ENCODE peak calls at places on chromosomes 12 and 14, in five cellular contexts. One of them, this sample, is unnamed.

GRCh38 chr12:21558100-21558679 is 32.1 kb downstream of the SPX start:
- DNase-seq in psoas muscle: no peak
- DNase-seq in astrocyte of the cerebellum: no peak
- DNase-seq in tibial nerve: no peak
- DNase-seq in WERI-Rb-1: no peak
- DNase-seq in this sample: no peak

GRCh38 chr14:33949051-33950037 is 1.5 kb downstream of the EGLN3 start:
- DNase-seq in psoas muscle: no peak
- DNase-seq in astrocyte of the cerebellum: no peak
- DNase-seq in tibial nerve: no peak
- DNase-seq in WERI-Rb-1: no peak
- DNase-seq in this sample: no peak

GRCh38 chr12:128245890-128246289 is 21.1 kb upstream of the TMEM132C start:
- DNase-seq in psoas muscle: no peak
- DNase-seq in astrocyte of the cerebellum: no peak
- DNase-seq in tibial nerve: no peak
- DNase-seq in WERI-Rb-1: peak
- DNase-seq in this sample: no peak

GRCh38 chr12:1380171-1380974 is 214.0 kb downstream of the FBXL14 start:
- DNase-seq in psoas muscle: no peak
- DNase-seq in astrocyte of the cerebellum: no peak
- DNase-seq in tibial nerve: no peak
- DNase-seq in WERI-Rb-1: no peak
- DNase-seq in this sample: no peak

GRCh38 chr14:90159688-90160087 is 96.7 kb upstream of the PSMC1 start:
- DNase-seq in psoas muscle: no peak
- DNase-seq in astrocyte of the cerebellum: no peak
- DNase-seq in tibial nerve: no peak
- DNase-seq in WERI-Rb-1: no peak
- DNase-seq in this sample: no peak

GRCh38 chr12:25283006-25283405 is 32.3 kb upstream of the KRAS start:
- DNase-seq in psoas muscle: no peak
- DNase-seq in astrocyte of the cerebellum: no peak
- DNase-seq in tibial nerve: no peak
- DNase-seq in WERI-Rb-1: no peak
- DNase-seq in this sample: no peak

GRCh38 chr14:59154383-59154782 is 34.1 kb upstream of the DAAM1 start:
- DNase-seq in psoas muscle: no peak
- DNase-seq in astrocyte of the cerebellum: no peak
- DNase-seq in tibial nerve: no peak
- DNase-seq in WERI-Rb-1: no peak
- DNase-seq in this sample: no peak

GRCh38 chr12:54601841-54602240 is 13.4 kb upstream of the PPP1R1A start:
- DNase-seq in psoas muscle: no peak
- DNase-seq in astrocyte of the cerebellum: no peak
- DNase-seq in tibial nerve: no peak
- DNase-seq in WERI-Rb-1: no peak
- DNase-seq in this sample: no peak

GRCh38 chr12:2862876-2863275 is 6.0 kb upstream of the TEX52 start:
- DNase-seq in psoas muscle: no peak
- DNase-seq in astrocyte of the cerebellum: no peak
- DNase-seq in tibial nerve: no peak
- DNase-seq in WERI-Rb-1: no peak
- DNase-seq in this sample: no peak

GRCh38 chr14:35877276-35877675 is 51.1 kb downstream of the BRMS1L start:
- DNase-seq in psoas muscle: no peak
- DNase-seq in astrocyte of the cerebellum: no peak
- DNase-seq in tibial nerve: no peak
- DNase-seq in WERI-Rb-1: no peak
- DNase-seq in this sample: no peak

GRCh38 chr12:12508612-12509011 is 54.1 kb downstream of the DUSP16 start:
- DNase-seq in psoas muscle: no peak
- DNase-seq in astrocyte of the cerebellum: no peak
- DNase-seq in tibial nerve: no peak
- DNase-seq in WERI-Rb-1: no peak
- DNase-seq in this sample: no peak

GRCh38 chr14:30355431-30355913 is 203.5 kb upstream of the G2E3 start:
- DNase-seq in psoas muscle: no peak
- DNase-seq in astrocyte of the cerebellum: no peak
- DNase-seq in tibial nerve: no peak
- DNase-seq in WERI-Rb-1: peak
- DNase-seq in this sample: no peak

GRCh38 chr12:132660047-132660446 is 27.1 kb downstream of the POLE start:
- DNase-seq in psoas muscle: no peak
- DNase-seq in astrocyte of the cerebellum: no peak
- DNase-seq in tibial nerve: no peak
- DNase-seq in WERI-Rb-1: no peak
- DNase-seq in this sample: no peak

GRCh38 chr14:56840221-56840620 is 29.9 kb upstream of the OTX2 start:
- DNase-seq in psoas muscle: no peak
- DNase-seq in astrocyte of the cerebellum: no peak
- DNase-seq in tibial nerve: no peak
- DNase-seq in WERI-Rb-1: no peak
- DNase-seq in this sample: no peak

GRCh38 chr14:24092110-24092959 is 1.8 kb upstream of the PCK2 start:
- DNase-seq in psoas muscle: no peak
- DNase-seq in astrocyte of the cerebellum: no peak
- DNase-seq in tibial nerve: peak
- DNase-seq in WERI-Rb-1: no peak
- DNase-seq in this sample: no peak

GRCh38 chr14:90344285-90344684 is 12.5 kb upstream of the NRDE2 start:
- DNase-seq in psoas muscle: no peak
- DNase-seq in astrocyte of the cerebellum: no peak
- DNase-seq in tibial nerve: no peak
- DNase-seq in WERI-Rb-1: no peak
- DNase-seq in this sample: no peak

DNA sequence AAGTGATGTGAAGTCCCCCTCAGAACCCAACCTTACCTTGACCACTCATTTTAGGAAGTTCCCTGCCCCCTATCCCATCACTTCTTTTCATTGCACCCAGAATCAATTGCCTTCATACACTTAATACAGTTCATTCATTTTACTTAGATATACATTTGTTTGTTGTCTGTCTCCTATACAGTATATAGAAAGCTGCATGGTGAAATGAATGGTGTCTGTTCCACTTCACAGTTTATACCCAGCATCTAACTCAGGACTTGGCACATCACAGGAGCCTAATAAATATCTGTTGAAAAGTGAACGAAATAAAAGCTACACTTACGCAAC is 38.3 kb upstream of the TXNRD1 start:
- DNase-seq in psoas muscle: no peak
- DNase-seq in astrocyte of the cerebellum: no peak
- DNase-seq in tibial nerve: no peak
- DNase-seq in WERI-Rb-1: no peak
- DNase-seq in this sample: no peak
- H3K4me3 ChIP-seq in psoas muscle: no peak
- H3K4me3 ChIP-seq in astrocyte of the cerebellum: no peak
- H3K4me3 ChIP-seq in tibial nerve: no peak
- H3K4me3 ChIP-seq in WERI-Rb-1: no peak
- H3K4me3 ChIP-seq in this sample: no peak

DNA sequence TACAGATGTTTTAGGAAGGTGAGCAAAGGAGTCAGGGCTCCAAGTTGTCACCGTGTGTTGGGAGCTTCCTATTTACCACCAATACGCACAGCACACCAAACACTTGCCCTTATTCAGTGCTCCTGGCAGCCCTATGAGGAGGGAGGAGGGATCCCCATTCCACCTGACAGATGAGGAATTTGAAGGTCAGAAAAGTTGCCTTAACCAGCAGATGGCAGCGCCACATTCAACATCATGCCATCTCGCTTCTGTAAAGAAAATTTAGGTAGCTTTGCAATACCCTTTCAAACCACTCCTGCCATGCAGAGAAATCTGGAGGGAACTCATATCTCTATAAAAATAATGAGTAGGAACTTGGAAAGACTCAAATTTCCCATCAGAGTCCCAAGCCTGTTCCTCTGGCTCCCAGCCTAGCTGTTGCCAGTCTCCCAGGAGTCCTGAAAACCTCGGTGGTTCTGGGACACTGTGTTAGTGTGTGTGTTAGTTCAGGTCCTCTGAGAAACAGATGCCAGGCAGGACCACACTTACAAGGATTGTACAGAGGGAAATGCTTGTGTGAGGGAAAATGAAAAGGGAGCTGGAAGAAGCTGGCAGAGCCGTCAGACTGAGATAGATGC is 410.5 kb downstream of the MED13L start:
- DNase-seq in psoas muscle: no peak
- DNase-seq in astrocyte of the cerebellum: no peak
- DNase-seq in tibial nerve: no peak
- DNase-seq in WERI-Rb-1: no peak
- DNase-seq in this sample: no peak
- TF ChIP-seq CTCF in psoas muscle: no peak
- TF ChIP-seq CTCF in astrocyte of the cerebellum: no peak
- TF ChIP-seq CTCF in tibial nerve: no peak
- TF ChIP-seq CTCF in WERI-Rb-1: peak
- TF ChIP-seq CTCF in this sample: peak

DNA sequence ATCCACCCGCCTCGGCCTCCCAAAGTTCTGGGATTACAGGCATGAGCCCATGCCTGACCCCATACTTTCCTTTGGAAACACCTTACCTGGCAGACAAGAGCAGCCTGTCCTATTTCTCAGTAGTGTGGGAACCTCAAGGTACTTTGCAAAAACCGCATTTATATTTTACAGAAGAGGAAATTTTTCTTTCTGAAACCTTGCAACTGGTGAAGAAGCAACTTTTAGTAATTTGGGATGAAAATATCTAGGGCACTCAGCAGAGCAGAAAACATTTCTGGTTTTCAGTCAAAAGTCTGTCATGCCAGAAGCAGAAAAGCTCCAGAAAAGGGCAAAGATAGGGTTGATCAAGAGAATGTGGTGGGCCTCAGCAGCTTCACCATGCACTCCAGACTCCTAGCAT is 21.2 kb downstream of the HVCN1 start:
- DNase-seq in psoas muscle: no peak
- DNase-seq in astrocyte of the cerebellum: no peak
- DNase-seq in tibial nerve: no peak
- DNase-seq in WERI-Rb-1: no peak
- DNase-seq in this sample: no peak
- H3K4me3 ChIP-seq in psoas muscle: no peak
- H3K4me3 ChIP-seq in astrocyte of the cerebellum: no peak
- H3K4me3 ChIP-seq in tibial nerve: no peak
- H3K4me3 ChIP-seq in WERI-Rb-1: no peak
- H3K4me3 ChIP-seq in this sample: no peak

DNA sequence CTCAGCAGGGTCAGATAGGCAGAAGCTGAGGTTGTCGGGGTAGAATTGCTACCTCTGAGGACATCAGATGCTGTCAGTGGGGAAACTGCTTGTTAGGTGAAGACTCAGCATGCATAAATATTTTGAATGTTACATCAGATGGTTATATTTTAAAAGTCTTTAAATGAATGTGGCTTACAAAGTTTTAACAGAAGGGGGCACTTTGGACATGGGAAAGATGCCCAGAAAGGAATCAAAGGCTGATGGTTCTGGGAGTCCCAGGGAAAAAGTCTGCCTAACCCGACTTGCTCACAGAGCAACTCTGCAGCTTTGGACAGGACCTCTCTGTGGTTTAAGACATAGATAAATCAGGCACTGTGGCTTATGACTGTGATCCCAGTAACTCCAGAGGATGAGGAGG is 474.8 kb downstream of the ATP23 start:
- DNase-seq in psoas muscle: no peak
- DNase-seq in astrocyte of the cerebellum: no peak
- DNase-seq in tibial nerve: no peak
- DNase-seq in WERI-Rb-1: no peak
- DNase-seq in this sample: peak
- TF ChIP-seq CTCF in psoas muscle: no peak
- TF ChIP-seq CTCF in astrocyte of the cerebellum: peak
- TF ChIP-seq CTCF in tibial nerve: peak
- TF ChIP-seq CTCF in WERI-Rb-1: no peak
- TF ChIP-seq CTCF in this sample: peak

This sample was measured in HFF-Myc.